ENCODE peak calls at places on chromosomes 1 and 21, in six cellular contexts. C is psoas muscle; Y is fibroblast of lung; G is CD4-positive, alpha-beta T cell; M is left ventricle myocardium inferior; X is effector memory CD4-positive, alpha-beta T cell. O is an unnamed sample.

GRCh38 chr1:168476588-168477379 is 67.0 kb downstream of the XCL2 start:
- DNase-seq in G (no peak), M (no peak), Y (no peak), C (no peak), X (no peak), O (no peak)

GRCh38 chr1:87093286-87093685 is 178.9 kb downstream of the HS2ST1 start:
- DNase-seq in Y (peak), G (no peak), X (no peak), M (no peak), C (no peak), O (no peak)

GRCh38 chr1:20719261-20719660 is 1.5 kb upstream of the KIF17 start:
- DNase-seq in Y (no peak), C (no peak), M (no peak), G (no peak), X (no peak), O (no peak)

GRCh38 chr1:78831731-78832360 is 174.7 kb downstream of the ADGRL4 start:
- DNase-seq in Y (peak), C (no peak), G (no peak), X (no peak), M (no peak), O (no peak)

GRCh38 chr1:54988975-54989374 is 8.5 kb downstream of the TMEM61 start:
- DNase-seq in G (no peak), X (no peak), C (no peak), Y (no peak), M (no peak), O (no peak)

GRCh38 chr1:75614455-75615379 is 3.8 kb upstream of the SLC44A5 start:
- DNase-seq in C (peak), Y (peak), X (no peak), M (peak), G (peak), O (no peak)

GRCh38 chr1:4081806-4082645 is 182.0 kb upstream of the C1orf174 start:
- DNase-seq in X (no peak), M (no peak), G (no peak), C (no peak), Y (no peak), O (no peak)

GRCh38 chr21:28272272-28272992 is 720.2 kb downstream of the LTN1 start:
- DNase-seq in M (no peak), C (no peak), Y (no peak), G (no peak), X (no peak), O (no peak)

GRCh38 chr1:77416692-77417450 is 135.1 kb downstream of the AK5 start:
- DNase-seq in M (no peak), X (no peak), Y (no peak), C (no peak), G (no peak), O (peak)

GRCh38 chr1:17228619-17229018 is 20.3 kb upstream of the PADI3 start:
- DNase-seq in X (no peak), M (no peak), Y (no peak), G (no peak), C (no peak), O (no peak)

GRCh38 chr1:213327318-213327667 is 276.3 kb downstream of the RPS6KC1 start:
- DNase-seq in G (no peak), X (no peak), Y (peak), M (peak), C (peak), O (no peak)

GRCh38 chr1:178010674-178011073 is 40.8 kb upstream of the SEC16B start:
- DNase-seq in G (no peak), C (no peak), X (no peak), Y (no peak), M (no peak), O (peak)

GRCh38 chr1:222817529-222817928 is 2.7 kb downstream of the DISP1 start:
- DNase-seq in X (no peak), M (no peak), G (no peak), Y (peak), C (no peak), O (peak)

GRCh38 chr1:170594227-170594626 is 62.3 kb downstream of the GORAB start:
- DNase-seq in M (no peak), G (no peak), Y (no peak), X (no peak), C (no peak), O (no peak)

GRCh38 chr1:42939216-42939615 is 19.5 kb downstream of the SLC2A1 start:
- DNase-seq in M (no peak), Y (no peak), G (no peak), X (no peak), C (no peak), O (peak)

GRCh38 chr1:18631496-18632217 is 1.0 kb downstream of the PAX7 start:
- DNase-seq in X (no peak), C (no peak), G (no peak), Y (no peak), M (no peak), O (no peak)

GRCh38 chr1:165851034-165851658 is 23.7 kb downstream of the UCK2 start:
- DNase-seq in G (no peak), X (no peak), C (no peak), Y (peak), M (no peak), O (no peak)

GRCh38 chr1:14334336-14335176 is 263.9 kb upstream of the KAZN start:
- DNase-seq in X (no peak), G (no peak), Y (peak), C (no peak), M (no peak), O (peak)

GRCh38 chr1:67750690-67751052 is 65.7 kb downstream of the GADD45A start:
- DNase-seq in C (no peak), M (no peak), G (no peak), Y (no peak), X (no peak), O (no peak)
- H3K27ac ChIP-seq in C (peak), M (peak), G (no peak), Y (peak), X (no peak), O (peak)

GRCh38 chr1:6526316-6526715 is 28.0 kb downstream of the NOL9 start:
- DNase-seq in X (no peak), Y (no peak), G (no peak), C (no peak), M (no peak), O (no peak)
- H3K27ac ChIP-seq in X (no peak), Y (no peak), G (no peak), C (no peak), M (no peak), O (no peak)

GRCh38 chr1:65209005-65209885 is 61.2 kb downstream of the AK4 start:
- DNase-seq in X (no peak), C (no peak), M (no peak), Y (peak), G (no peak), O (peak)
- H3K27ac ChIP-seq in X (no peak), C (no peak), M (peak), Y (no peak), G (no peak), O (no peak)

DNA sequence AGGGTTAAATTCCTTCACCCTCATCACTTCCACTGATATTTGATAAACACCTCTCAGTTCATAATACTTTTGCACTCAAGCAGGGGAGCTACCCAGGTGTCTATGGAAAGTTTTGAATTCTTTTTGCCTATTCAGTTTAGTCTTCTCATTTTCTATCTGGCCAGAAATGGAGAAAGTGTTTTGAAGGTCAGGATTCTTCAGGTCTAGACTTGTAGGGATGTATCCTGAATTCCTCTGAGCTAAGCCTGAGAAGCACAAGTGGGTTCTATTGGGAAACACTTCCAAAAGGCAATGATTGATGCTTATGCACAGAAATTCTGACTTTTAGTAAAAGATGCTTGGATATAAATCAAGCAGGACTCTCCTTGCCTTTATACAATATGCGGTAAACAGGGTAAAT is 217.8 kb upstream of the HOOK1 start:
- DNase-seq in G (no peak), Y (no peak), M (no peak), X (no peak), C (no peak), O (no peak)
- H3K27ac ChIP-seq in G (no peak), Y (no peak), M (peak), X (no peak), C (peak), O (no peak)

DNA sequence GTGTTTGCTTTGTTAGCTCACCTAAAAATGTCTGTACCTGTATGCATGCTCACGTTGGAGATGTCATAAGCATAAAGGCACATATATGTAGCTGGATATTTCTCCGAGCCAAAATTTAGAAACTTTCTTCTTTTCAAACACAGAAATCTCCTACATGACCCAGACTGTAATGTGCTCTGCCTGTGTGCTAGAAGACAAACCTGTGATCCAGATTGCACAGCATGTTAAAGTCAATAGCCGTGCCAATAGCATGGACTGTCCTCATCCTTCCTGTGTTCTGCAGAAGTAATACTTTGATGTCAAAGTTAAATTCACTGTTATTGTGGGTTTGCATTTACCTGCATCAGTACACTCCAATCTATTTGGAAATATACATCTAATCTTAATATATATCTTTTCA is 346.2 kb upstream of the ZRANB2 start:
- DNase-seq in C (no peak), X (no peak), G (no peak), M (no peak), Y (no peak), O (no peak)
- H3K27ac ChIP-seq in C (no peak), X (no peak), G (no peak), M (no peak), Y (no peak), O (no peak)

GRCh38 chr1:8094481-8095241 is 68.6 kb upstream of the ERRFI1 start:
- DNase-seq in C (no peak), M (no peak), Y (peak), X (no peak), G (no peak), O (peak)

GRCh38 chr1:8095584-8095983 is 69.5 kb upstream of the ERRFI1 start:
- DNase-seq in X (no peak), Y (no peak), G (no peak), M (no peak), C (no peak), O (no peak)

GRCh38 chr1:8097077-8097799 is 71.1 kb upstream of the ERRFI1 start:
- DNase-seq in C (no peak), M (no peak), X (no peak), Y (peak), G (no peak), O (peak)

GRCh38 chr1:8097908-8098307 is 71.8 kb upstream of the ERRFI1 start:
- DNase-seq in Y (no peak), M (no peak), X (no peak), G (no peak), C (no peak), O (peak)

GRCh38 chr1:8096105-8097011 is 70.2 kb upstream of the ERRFI1 start:
- DNase-seq in G (no peak), C (no peak), X (no peak), M (no peak), Y (peak), O (peak)
- H3K27ac ChIP-seq in G (no peak), C (peak), X (no peak), M (peak), Y (peak), O (peak)

O was measured in small intestine.